ENCODE peak calls at places on chromosomes 3 and 15, in nine cellular contexts. One of them, this sample, is unnamed.

GRCh38 chr3:39137991-39138803 is 15.2 kb downstream of the CSRNP1 start:
- DNase-seq in PC-9: no peak
- DNase-seq in A549: no peak
- DNase-seq in spleen: no peak
- DNase-seq in ascending aorta: peak; percentile 62
- DNase-seq in transverse colon: no peak
- DNase-seq in mesenchymal stem cell: peak; percentile 53
- DNase-seq in naive thymus-derived CD4-positive, alpha-beta T cell: no peak
- DNase-seq in mammary epithelial cell: no peak
- DNase-seq in this sample: no peak

GRCh38 chr3:171944109-171945016 is 95.0 kb upstream of the FNDC3B start:
- DNase-seq in PC-9: no peak
- DNase-seq in A549: no peak
- DNase-seq in spleen: no peak
- DNase-seq in ascending aorta: no peak
- DNase-seq in transverse colon: no peak
- DNase-seq in mesenchymal stem cell: peak; percentile 50
- DNase-seq in naive thymus-derived CD4-positive, alpha-beta T cell: no peak
- DNase-seq in mammary epithelial cell: no peak
- DNase-seq in this sample: peak; percentile 68

GRCh38 chr3:37852771-37853170 is 8.9 kb upstream of the CTDSPL start:
- DNase-seq in PC-9: no peak
- DNase-seq in A549: no peak
- DNase-seq in spleen: peak; percentile 41
- DNase-seq in ascending aorta: no peak
- DNase-seq in transverse colon: no peak
- DNase-seq in mesenchymal stem cell: no peak
- DNase-seq in naive thymus-derived CD4-positive, alpha-beta T cell: no peak
- DNase-seq in mammary epithelial cell: no peak
- DNase-seq in this sample: no peak

GRCh38 chr3:112774293-112774926 is 72.3 kb downstream of the CD200R1L start:
- DNase-seq in PC-9: peak; percentile 64
- DNase-seq in A549: peak; percentile 48
- DNase-seq in spleen: no peak
- DNase-seq in ascending aorta: no peak
- DNase-seq in transverse colon: no peak
- DNase-seq in mesenchymal stem cell: peak; percentile 43
- DNase-seq in naive thymus-derived CD4-positive, alpha-beta T cell: no peak
- DNase-seq in mammary epithelial cell: peak; percentile 89
- DNase-seq in this sample: no peak

GRCh38 chr15:74541494-74542191 is 623 bp downstream of the ARID3B start:
- DNase-seq in PC-9: no peak
- DNase-seq in A549: no peak
- DNase-seq in spleen: no peak
- DNase-seq in ascending aorta: peak; percentile 79
- DNase-seq in transverse colon: peak; percentile 47
- DNase-seq in mesenchymal stem cell: peak; percentile 76
- DNase-seq in naive thymus-derived CD4-positive, alpha-beta T cell: peak; percentile 47
- DNase-seq in mammary epithelial cell: peak; percentile 55
- DNase-seq in this sample: peak; percentile 14

GRCh38 chr15:99593070-99593469 is 27.3 kb downstream of the MEF2A start:
- DNase-seq in PC-9: no peak
- DNase-seq in A549: no peak
- DNase-seq in spleen: no peak
- DNase-seq in ascending aorta: no peak
- DNase-seq in transverse colon: no peak
- DNase-seq in mesenchymal stem cell: no peak
- DNase-seq in naive thymus-derived CD4-positive, alpha-beta T cell: no peak
- DNase-seq in mammary epithelial cell: no peak
- DNase-seq in this sample: no peak

GRCh38 chr15:88897456-88898194 is 2.3 kb upstream of the HAPLN3 start:
- DNase-seq in PC-9: peak; percentile 84
- DNase-seq in A549: peak; percentile 88
- DNase-seq in spleen: peak; percentile 94
- DNase-seq in ascending aorta: peak; percentile 94
- DNase-seq in transverse colon: peak; percentile 85
- DNase-seq in mesenchymal stem cell: peak; percentile 73
- DNase-seq in naive thymus-derived CD4-positive, alpha-beta T cell: peak; percentile 81
- DNase-seq in mammary epithelial cell: peak; percentile 81
- DNase-seq in this sample: peak; percentile 88

GRCh38 chr3:160806094-160806493 is 50.1 kb downstream of the PPM1L start:
- DNase-seq in PC-9: no peak
- DNase-seq in A549: no peak
- DNase-seq in spleen: no peak
- DNase-seq in ascending aorta: no peak
- DNase-seq in transverse colon: no peak
- DNase-seq in mesenchymal stem cell: no peak
- DNase-seq in naive thymus-derived CD4-positive, alpha-beta T cell: no peak
- DNase-seq in mammary epithelial cell: no peak
- DNase-seq in this sample: no peak

GRCh38 chr15:34760909-34761308 is 6.1 kb upstream of the GJD2 start:
- DNase-seq in PC-9: no peak
- DNase-seq in A549: no peak
- DNase-seq in spleen: no peak
- DNase-seq in ascending aorta: no peak
- DNase-seq in transverse colon: no peak
- DNase-seq in mesenchymal stem cell: no peak
- DNase-seq in naive thymus-derived CD4-positive, alpha-beta T cell: no peak
- DNase-seq in mammary epithelial cell: no peak
- DNase-seq in this sample: no peak

GRCh38 chr3:87158823-87159222 is 68.3 kb upstream of the CHMP2B start:
- DNase-seq in PC-9: no peak
- DNase-seq in A549: no peak
- DNase-seq in spleen: no peak
- DNase-seq in ascending aorta: no peak
- DNase-seq in transverse colon: no peak
- DNase-seq in mesenchymal stem cell: no peak
- DNase-seq in naive thymus-derived CD4-positive, alpha-beta T cell: no peak
- DNase-seq in mammary epithelial cell: no peak
- DNase-seq in this sample: no peak

GRCh38 chr15:81108427-81108826 is 25.6 kb upstream of the CFAP161 start:
- DNase-seq in PC-9: no peak
- DNase-seq in A549: no peak
- DNase-seq in spleen: no peak
- DNase-seq in ascending aorta: no peak
- DNase-seq in transverse colon: no peak
- DNase-seq in mesenchymal stem cell: peak; percentile 4
- DNase-seq in naive thymus-derived CD4-positive, alpha-beta T cell: no peak
- DNase-seq in mammary epithelial cell: no peak
- DNase-seq in this sample: no peak

GRCh38 chr3:139132976-139133375 is 88.3 kb upstream of the PRR23C start:
- DNase-seq in PC-9: no peak
- DNase-seq in A549: no peak
- DNase-seq in spleen: no peak
- DNase-seq in ascending aorta: no peak
- DNase-seq in transverse colon: no peak
- DNase-seq in mesenchymal stem cell: no peak
- DNase-seq in naive thymus-derived CD4-positive, alpha-beta T cell: no peak
- DNase-seq in mammary epithelial cell: no peak
- DNase-seq in this sample: no peak

GRCh38 chr3:184740509-184741258 is 28.8 kb upstream of the MAGEF1 start:
- DNase-seq in PC-9: peak; percentile 57
- DNase-seq in A549: no peak
- DNase-seq in spleen: peak; percentile 47
- DNase-seq in ascending aorta: peak; percentile 50
- DNase-seq in transverse colon: no peak
- DNase-seq in mesenchymal stem cell: peak; percentile 60
- DNase-seq in naive thymus-derived CD4-positive, alpha-beta T cell: no peak
- DNase-seq in mammary epithelial cell: peak; percentile 99
- DNase-seq in this sample: no peak

GRCh38 chr15:87129916-87130315 is 1050.2 kb downstream of the AGBL1 start:
- DNase-seq in PC-9: no peak
- DNase-seq in A549: no peak
- DNase-seq in spleen: no peak
- DNase-seq in ascending aorta: no peak
- DNase-seq in transverse colon: no peak
- DNase-seq in mesenchymal stem cell: no peak
- DNase-seq in naive thymus-derived CD4-positive, alpha-beta T cell: no peak
- DNase-seq in mammary epithelial cell: peak; percentile 9
- DNase-seq in this sample: no peak
- H3K9me3 ChIP-seq in PC-9: no peaks in the 10 kb centered on the region
- H3K9me3 ChIP-seq in A549: peaks cover 3% of the 10 kb centered on the region
- H3K9me3 ChIP-seq in spleen: no peaks in the 10 kb centered on the region
- H3K9me3 ChIP-seq in ascending aorta: no peaks in the 10 kb centered on the region
- H3K9me3 ChIP-seq in transverse colon: no peaks in the 10 kb centered on the region
- H3K9me3 ChIP-seq in mesenchymal stem cell: peaks cover 6% of the 10 kb centered on the region
- H3K9me3 ChIP-seq in naive thymus-derived CD4-positive, alpha-beta T cell: no peaks in the 10 kb centered on the region
- H3K9me3 ChIP-seq in mammary epithelial cell: no peaks in the 10 kb centered on the region
- H3K9me3 ChIP-seq in this sample: no peaks in the 10 kb centered on the region

DNA sequence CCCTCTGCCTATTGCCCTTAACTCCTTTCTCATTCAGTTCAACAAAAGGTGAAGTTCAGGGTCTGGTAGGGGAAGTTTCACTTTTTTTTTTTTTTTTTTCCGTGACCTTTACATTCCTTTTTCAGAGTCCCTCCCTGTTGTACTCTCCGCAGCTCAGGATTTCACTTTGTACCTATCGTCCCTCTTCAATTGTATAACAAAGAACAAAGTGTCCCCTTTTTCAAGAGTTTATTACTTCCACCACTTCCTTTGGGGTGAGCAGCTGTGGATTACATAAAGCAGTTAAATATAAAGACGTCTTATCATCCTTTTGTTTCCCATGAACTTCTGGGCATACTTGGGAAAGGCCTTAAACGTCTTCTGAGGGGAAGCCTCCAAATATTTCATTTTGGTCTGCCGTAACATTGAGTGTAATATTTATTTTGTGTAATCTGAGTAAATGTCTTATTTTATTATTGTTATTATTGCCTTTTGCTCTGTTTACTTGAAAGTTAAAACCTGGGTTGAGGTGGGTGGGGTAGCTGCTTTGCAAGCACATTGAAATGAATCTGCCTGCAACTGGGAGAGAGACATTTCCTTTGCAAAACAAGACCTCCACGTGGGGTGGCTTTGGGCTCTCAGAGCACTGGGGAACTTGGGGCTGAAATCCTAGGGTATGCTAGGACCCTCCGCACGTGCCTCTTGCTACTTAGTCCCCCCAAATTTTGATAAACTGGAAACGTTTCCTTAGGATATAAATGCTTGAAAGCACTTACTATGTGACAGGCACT is 169.3 kb downstream of the MCTP2 start:
- DNase-seq in PC-9: no peak
- DNase-seq in A549: no peak
- DNase-seq in spleen: no peak
- DNase-seq in ascending aorta: no peak
- DNase-seq in transverse colon: no peak
- DNase-seq in mesenchymal stem cell: no peak
- DNase-seq in naive thymus-derived CD4-positive, alpha-beta T cell: no peak
- DNase-seq in mammary epithelial cell: no peak
- DNase-seq in this sample: no peak
- H3K4me3 ChIP-seq in PC-9: no peak overlapping the region
- H3K4me3 ChIP-seq in A549: no peak overlapping the region
- H3K4me3 ChIP-seq in spleen: no peak overlapping the region
- H3K4me3 ChIP-seq in ascending aorta: no peak overlapping the region
- H3K4me3 ChIP-seq in transverse colon: no peak overlapping the region
- H3K4me3 ChIP-seq in mesenchymal stem cell: no peak overlapping the region
- H3K4me3 ChIP-seq in naive thymus-derived CD4-positive, alpha-beta T cell: no peak overlapping the region
- H3K4me3 ChIP-seq in mammary epithelial cell: no peak overlapping the region
- H3K4me3 ChIP-seq in this sample: no peak overlapping the region

GRCh38 chr3:13160619-13161018 is 87.4 kb upstream of the IQSEC1 start:
- DNase-seq in PC-9: no peak
- DNase-seq in A549: no peak
- DNase-seq in spleen: no peak
- DNase-seq in ascending aorta: no peak
- DNase-seq in transverse colon: no peak
- DNase-seq in mesenchymal stem cell: no peak
- DNase-seq in naive thymus-derived CD4-positive, alpha-beta T cell: no peak
- DNase-seq in mammary epithelial cell: no peak
- DNase-seq in this sample: no peak

GRCh38 chr3:13161021-13161759 is 88.0 kb upstream of the IQSEC1 start:
- DNase-seq in PC-9: peak; percentile 16
- DNase-seq in A549: no peak
- DNase-seq in spleen: no peak
- DNase-seq in ascending aorta: no peak
- DNase-seq in transverse colon: no peak
- DNase-seq in mesenchymal stem cell: no peak
- DNase-seq in naive thymus-derived CD4-positive, alpha-beta T cell: no peak
- DNase-seq in mammary epithelial cell: no peak
- DNase-seq in this sample: no peak

GRCh38 chr3:13158871-13159270 is 85.6 kb upstream of the IQSEC1 start:
- DNase-seq in PC-9: no peak
- DNase-seq in A549: no peak
- DNase-seq in spleen: peak; percentile 4
- DNase-seq in ascending aorta: no peak
- DNase-seq in transverse colon: no peak
- DNase-seq in mesenchymal stem cell: no peak
- DNase-seq in naive thymus-derived CD4-positive, alpha-beta T cell: no peak
- DNase-seq in mammary epithelial cell: no peak
- DNase-seq in this sample: no peak

GRCh38 chr3:13158441-13158840 is 85.2 kb upstream of the IQSEC1 start:
- DNase-seq in PC-9: no peak
- DNase-seq in A549: no peak
- DNase-seq in spleen: peak; percentile 20
- DNase-seq in ascending aorta: no peak
- DNase-seq in transverse colon: no peak
- DNase-seq in mesenchymal stem cell: no peak
- DNase-seq in naive thymus-derived CD4-positive, alpha-beta T cell: no peak
- DNase-seq in mammary epithelial cell: no peak
- DNase-seq in this sample: no peak

DNA sequence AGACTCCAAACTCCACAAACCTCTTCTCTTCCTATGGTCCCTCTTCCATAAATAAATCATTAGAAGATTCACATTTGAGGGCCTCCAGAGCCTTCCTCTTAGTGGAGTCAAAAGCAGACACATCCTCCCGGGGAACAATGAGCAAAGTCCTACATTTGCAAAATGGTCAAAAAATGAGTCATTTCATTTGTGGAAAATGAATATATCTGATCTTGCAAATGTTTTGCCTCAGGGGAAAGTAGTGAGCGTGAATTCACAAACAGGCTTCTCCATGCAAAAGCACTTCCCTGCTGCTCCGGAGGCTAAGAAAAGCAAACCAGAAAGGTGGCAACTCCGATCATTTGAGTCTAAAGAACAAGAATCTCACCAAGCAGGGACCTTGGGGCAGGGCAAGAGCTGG is 86.7 kb upstream of the IQSEC1 start:
- DNase-seq in PC-9: peak; percentile 27
- DNase-seq in A549: no peak
- DNase-seq in spleen: no peak
- DNase-seq in ascending aorta: no peak
- DNase-seq in transverse colon: no peak
- DNase-seq in mesenchymal stem cell: no peak
- DNase-seq in naive thymus-derived CD4-positive, alpha-beta T cell: no peak
- DNase-seq in mammary epithelial cell: peak; percentile 46
- DNase-seq in this sample: no peak
- H3K4me1 ChIP-seq in PC-9: peaks cover 30% of the 10 kb centered on the region
- H3K4me1 ChIP-seq in A549: peaks cover 15% of the 10 kb centered on the region
- H3K4me1 ChIP-seq in spleen: no peaks in the 10 kb centered on the region
- H3K4me1 ChIP-seq in ascending aorta: no peaks in the 10 kb centered on the region
- H3K4me1 ChIP-seq in transverse colon: no peaks in the 10 kb centered on the region
- H3K4me1 ChIP-seq in mesenchymal stem cell: peaks cover 10% of the 10 kb centered on the region
- H3K4me1 ChIP-seq in naive thymus-derived CD4-positive, alpha-beta T cell: no peaks in the 10 kb centered on the region
- H3K4me1 ChIP-seq in mammary epithelial cell: no peaks in the 10 kb centered on the region
- H3K4me1 ChIP-seq in this sample: peaks cover 8% of the 10 kb centered on the region

DNA sequence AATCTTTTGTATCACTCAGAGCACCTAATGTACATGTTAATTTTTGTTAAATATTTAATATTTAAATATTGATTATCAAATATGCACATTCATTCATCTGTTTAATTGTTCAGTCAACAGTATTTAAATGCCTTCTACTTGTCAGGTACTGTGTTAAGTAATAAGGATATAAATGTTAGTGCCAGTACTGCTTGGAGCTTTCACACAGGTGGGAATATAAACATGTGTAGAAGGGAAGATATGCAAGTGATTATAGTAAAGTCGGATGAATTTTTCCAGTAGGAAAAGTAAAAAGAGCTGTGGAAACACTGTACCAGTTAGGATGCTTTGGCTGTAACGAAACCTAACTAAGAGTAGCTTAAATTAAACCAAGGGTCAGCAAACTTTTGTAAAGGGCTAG is 95.4 kb downstream of the RSRC1 start:
- DNase-seq in PC-9: no peak
- DNase-seq in A549: no peak
- DNase-seq in spleen: no peak
- DNase-seq in ascending aorta: no peak
- DNase-seq in transverse colon: no peak
- DNase-seq in mesenchymal stem cell: no peak
- DNase-seq in naive thymus-derived CD4-positive, alpha-beta T cell: no peak
- DNase-seq in mammary epithelial cell: no peak
- DNase-seq in this sample: no peak
- H3K9me3 ChIP-seq in PC-9: peaks cover 13% of the 10 kb centered on the region
- H3K9me3 ChIP-seq in A549: peaks cover 17% of the 10 kb centered on the region
- H3K9me3 ChIP-seq in spleen: peaks cover 20% of the 10 kb centered on the region
- H3K9me3 ChIP-seq in ascending aorta: peaks cover 12% of the 10 kb centered on the region
- H3K9me3 ChIP-seq in transverse colon: peaks cover 13% of the 10 kb centered on the region
- H3K9me3 ChIP-seq in mesenchymal stem cell: peaks cover 35% of the 10 kb centered on the region
- H3K9me3 ChIP-seq in naive thymus-derived CD4-positive, alpha-beta T cell: peaks cover 8% of the 10 kb centered on the region
- H3K9me3 ChIP-seq in mammary epithelial cell: peaks cover 7% of the 10 kb centered on the region
- H3K9me3 ChIP-seq in this sample: no peaks in the 10 kb centered on the region